ENCODE peak calls at places on chromosome 5, in four cellular contexts. One of them, this sample, is unnamed.

GRCh38 chr5:132820162-132820754 is 7.2 kb downstream of the SOWAHA start:
- DNase-seq in naive B cell: peak; percentile 75
- DNase-seq in LoVo: peak; percentile 92
- DNase-seq in ACHN: peak; percentile 81
- DNase-seq in this sample: peak; percentile 66

GRCh38 chr5:14420136-14420808 is 161.3 kb upstream of the OTULINL start:
- DNase-seq in naive B cell: no peak
- DNase-seq in LoVo: no peak
- DNase-seq in ACHN: peak; percentile 8
- DNase-seq in this sample: no peak

GRCh38 chr5:98193921-98194760 is 579.3 kb upstream of the RGMB start:
- DNase-seq in naive B cell: no peak
- DNase-seq in LoVo: no peak
- DNase-seq in ACHN: no peak
- DNase-seq in this sample: peak; percentile 53

GRCh38 chr5:173302546-173303155 is 25.6 kb downstream of the STC2 start:
- DNase-seq in naive B cell: no peak
- DNase-seq in LoVo: peak; percentile 28
- DNase-seq in ACHN: peak; percentile 9
- DNase-seq in this sample: no peak

GRCh38 chr5:151214614-151215545 is 9.0 kb downstream of the CCDC69 start:
- DNase-seq in naive B cell: peak; percentile 92
- DNase-seq in LoVo: no peak
- DNase-seq in ACHN: no peak
- DNase-seq in this sample: no peak

GRCh38 chr5:158127536-158127935 is 268.6 kb upstream of the CLINT1 start:
- DNase-seq in naive B cell: no peak
- DNase-seq in LoVo: no peak
- DNase-seq in ACHN: no peak
- DNase-seq in this sample: no peak

GRCh38 chr5:78716221-78716620 is 67.6 kb upstream of the LHFPL2 start:
- DNase-seq in naive B cell: no peak
- DNase-seq in LoVo: no peak
- DNase-seq in ACHN: peak; percentile 81
- DNase-seq in this sample: no peak

GRCh38 chr5:95900383-95900958 is 61.2 kb downstream of the ELL2 start:
- DNase-seq in naive B cell: no peak
- DNase-seq in LoVo: no peak
- DNase-seq in ACHN: no peak
- DNase-seq in this sample: no peak

GRCh38 chr5:150107909-150108447 is 21.6 kb upstream of the CSF1R start:
- DNase-seq in naive B cell: no peak
- DNase-seq in LoVo: no peak
- DNase-seq in ACHN: no peak
- DNase-seq in this sample: no peak

GRCh38 chr5:102807878-102808502 is 52.9 kb downstream of the PAM start:
- DNase-seq in naive B cell: no peak
- DNase-seq in LoVo: no peak
- DNase-seq in ACHN: peak; percentile 39
- DNase-seq in this sample: no peak

GRCh38 chr5:109689740-109690455 is at the start of gene MAN2A1:
- DNase-seq in naive B cell: peak; percentile 83
- DNase-seq in LoVo: peak; percentile 84
- DNase-seq in ACHN: peak; percentile 72
- DNase-seq in this sample: no peak